ENCODE peak calls at places on chromosomes 11 and 22, in seven cellular contexts. One of them, this sample, is unnamed.

GRCh38 chr22:41308054-41308453 is 6.7 kb downstream of the ZC3H7B start:
- DNase-seq in thoracic aorta: no peak
- DNase-seq in psoas muscle: peak; percentile 76
- DNase-seq in suprapubic skin: no peak
- DNase-seq in IMR-90: peak; percentile 68
- DNase-seq in H1: no peak
- DNase-seq in uterus: no peak
- DNase-seq in this sample: no peak

GRCh38 chr11:20057055-20057943 is 103.0 kb downstream of the DBX1 start:
- DNase-seq in thoracic aorta: no peak
- DNase-seq in psoas muscle: no peak
- DNase-seq in suprapubic skin: no peak
- DNase-seq in IMR-90: peak; percentile 65
- DNase-seq in H1: no peak
- DNase-seq in uterus: no peak
- DNase-seq in this sample: peak; percentile 93

GRCh38 chr22:42805998-42806481 is 51.0 kb downstream of the ARFGAP3 start:
- DNase-seq in thoracic aorta: no peak
- DNase-seq in psoas muscle: no peak
- DNase-seq in suprapubic skin: no peak
- DNase-seq in IMR-90: no peak
- DNase-seq in H1: no peak
- DNase-seq in uterus: no peak
- DNase-seq in this sample: no peak

GRCh38 chr11:7077101-7077500 is 11.7 kb upstream of the RBMXL2 start:
- DNase-seq in thoracic aorta: no peak
- DNase-seq in psoas muscle: no peak
- DNase-seq in suprapubic skin: no peak
- DNase-seq in IMR-90: no peak
- DNase-seq in H1: peak; percentile 3
- DNase-seq in uterus: no peak
- DNase-seq in this sample: no peak

GRCh38 chr11:76694664-76695063 is 24.1 kb upstream of the LRRC32 start:
- DNase-seq in thoracic aorta: no peak
- DNase-seq in psoas muscle: no peak
- DNase-seq in suprapubic skin: no peak
- DNase-seq in IMR-90: peak; percentile 90
- DNase-seq in H1: no peak
- DNase-seq in uterus: no peak
- DNase-seq in this sample: no peak

GRCh38 chr11:116301141-116301540 is 471.6 kb downstream of the BUD13 start:
- DNase-seq in thoracic aorta: no peak
- DNase-seq in psoas muscle: no peak
- DNase-seq in suprapubic skin: no peak
- DNase-seq in IMR-90: no peak
- DNase-seq in H1: no peak
- DNase-seq in uterus: no peak
- DNase-seq in this sample: no peak

GRCh38 chr11:26442131-26442530 is 110.2 kb downstream of the ANO3 start:
- DNase-seq in thoracic aorta: no peak
- DNase-seq in psoas muscle: no peak
- DNase-seq in suprapubic skin: no peak
- DNase-seq in IMR-90: peak; percentile 17
- DNase-seq in H1: no peak
- DNase-seq in uterus: no peak
- DNase-seq in this sample: peak; percentile 11

GRCh38 chr11:131696584-131697120 is 326.2 kb downstream of the NTM start:
- DNase-seq in thoracic aorta: no peak
- DNase-seq in psoas muscle: no peak
- DNase-seq in suprapubic skin: no peak
- DNase-seq in IMR-90: no peak
- DNase-seq in H1: no peak
- DNase-seq in uterus: no peak
- DNase-seq in this sample: no peak

GRCh38 chr11:134119094-134119493 is 50.2 kb downstream of the JAM3 start:
- DNase-seq in thoracic aorta: no peak
- DNase-seq in psoas muscle: no peak
- DNase-seq in suprapubic skin: no peak
- DNase-seq in IMR-90: peak; percentile 86
- DNase-seq in H1: no peak
- DNase-seq in uterus: no peak
- DNase-seq in this sample: peak; percentile 50

GRCh38 chr11:80293293-80293692 is 852.5 kb upstream of the TENM4 start:
- DNase-seq in thoracic aorta: no peak
- DNase-seq in psoas muscle: no peak
- DNase-seq in suprapubic skin: no peak
- DNase-seq in IMR-90: no peak
- DNase-seq in H1: no peak
- DNase-seq in uterus: no peak
- DNase-seq in this sample: no peak

GRCh38 chr11:80297808-80298460 is 857.1 kb upstream of the TENM4 start:
- DNase-seq in thoracic aorta: no peak
- DNase-seq in psoas muscle: no peak
- DNase-seq in suprapubic skin: no peak
- DNase-seq in IMR-90: peak; percentile 82
- DNase-seq in H1: no peak
- DNase-seq in uterus: no peak
- DNase-seq in this sample: peak; percentile 67
- H3K27ac ChIP-seq in thoracic aorta: no peak overlapping the region
- H3K27ac ChIP-seq in psoas muscle: no peak overlapping the region
- H3K27ac ChIP-seq in suprapubic skin: no peak overlapping the region
- H3K27ac ChIP-seq in IMR-90: peak overlapping the region; percentile 58
- H3K27ac ChIP-seq in H1: no peak overlapping the region
- H3K27ac ChIP-seq in uterus: no peak overlapping the region
- H3K27ac ChIP-seq in this sample: no peak overlapping the region

GRCh38 chr11:94519478-94520084 is 7.3 kb downstream of the C11orf97 start:
- DNase-seq in thoracic aorta: no peak
- DNase-seq in psoas muscle: no peak
- DNase-seq in suprapubic skin: no peak
- DNase-seq in IMR-90: peak; percentile 49
- DNase-seq in H1: no peak
- DNase-seq in uterus: no peak
- DNase-seq in this sample: no peak

GRCh38 chr11:94524293-94524692 is 12.0 kb downstream of the C11orf97 start:
- DNase-seq in thoracic aorta: no peak
- DNase-seq in psoas muscle: no peak
- DNase-seq in suprapubic skin: no peak
- DNase-seq in IMR-90: no peak
- DNase-seq in H1: no peak
- DNase-seq in uterus: no peak
- DNase-seq in this sample: no peak

GRCh38 chr11:94518300-94518699 is 6.0 kb downstream of the C11orf97 start:
- DNase-seq in thoracic aorta: no peak
- DNase-seq in psoas muscle: no peak
- DNase-seq in suprapubic skin: no peak
- DNase-seq in IMR-90: no peak
- DNase-seq in H1: no peak
- DNase-seq in uterus: no peak
- DNase-seq in this sample: no peak

GRCh38 chr11:94525933-94526332 is 13.7 kb downstream of the C11orf97 start:
- DNase-seq in thoracic aorta: peak; percentile 11
- DNase-seq in psoas muscle: peak; percentile 65
- DNase-seq in suprapubic skin: peak; percentile 74
- DNase-seq in IMR-90: peak; percentile 74
- DNase-seq in H1: no peak
- DNase-seq in uterus: peak; percentile 75
- DNase-seq in this sample: no peak

GRCh38 chr11:94521684-94522083 is 9.4 kb downstream of the C11orf97 start:
- DNase-seq in thoracic aorta: no peak
- DNase-seq in psoas muscle: no peak
- DNase-seq in suprapubic skin: no peak
- DNase-seq in IMR-90: no peak
- DNase-seq in H1: no peak
- DNase-seq in uterus: no peak
- DNase-seq in this sample: no peak
- TF ChIP-seq CTCF in thoracic aorta: peak; percentile 46
- TF ChIP-seq CTCF in psoas muscle: no peak
- TF ChIP-seq CTCF in suprapubic skin: peak; percentile 7
- TF ChIP-seq CTCF in IMR-90: peak; percentile 46
- TF ChIP-seq CTCF in H1: peak; percentile 73
- TF ChIP-seq CTCF in uterus: no peak
- TF ChIP-seq CTCF in this sample: peak; percentile 50

DNA sequence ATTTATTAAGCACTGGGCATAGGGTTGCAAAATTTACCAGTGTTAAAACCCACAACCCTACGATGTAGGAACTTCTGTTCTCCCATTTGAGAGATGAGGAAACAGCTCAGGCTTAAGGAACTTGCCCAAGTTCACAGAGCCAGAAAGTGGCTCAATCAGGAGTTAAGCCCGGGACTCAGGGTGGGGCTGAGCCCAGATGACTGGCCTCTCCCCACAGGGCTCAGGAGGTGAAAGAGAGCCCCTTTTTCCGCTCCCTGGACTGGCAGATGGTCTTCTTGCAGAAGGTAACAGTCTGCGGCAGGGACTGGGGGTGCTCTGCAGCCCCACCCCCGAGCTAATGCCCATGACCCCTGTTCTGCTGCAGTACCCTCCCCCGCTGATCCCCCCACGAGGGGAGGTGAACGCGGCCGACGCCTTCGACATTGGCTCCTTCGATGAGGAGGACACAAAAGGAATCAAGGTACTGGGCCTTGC is 5.6 kb upstream of the ANKRD13D start:
- DNase-seq in thoracic aorta: no peak
- DNase-seq in psoas muscle: peak; percentile 54
- DNase-seq in suprapubic skin: peak; percentile 62
- DNase-seq in IMR-90: no peak
- DNase-seq in H1: no peak
- DNase-seq in uterus: no peak
- DNase-seq in this sample: no peak
- H3K4me1 ChIP-seq in thoracic aorta: peaks cover 30% of the 10 kb centered on the region
- H3K4me1 ChIP-seq in psoas muscle: peaks cover 9% of the 10 kb centered on the region
- H3K4me1 ChIP-seq in suprapubic skin: peaks cover 34% of the 10 kb centered on the region
- H3K4me1 ChIP-seq in IMR-90: peaks cover 6% of the 10 kb centered on the region
- H3K4me1 ChIP-seq in H1: no peaks in the 10 kb centered on the region
- H3K4me1 ChIP-seq in uterus: peaks cover 10% of the 10 kb centered on the region
- H3K4me1 ChIP-seq in this sample: no peaks in the 10 kb centered on the region

DNA sequence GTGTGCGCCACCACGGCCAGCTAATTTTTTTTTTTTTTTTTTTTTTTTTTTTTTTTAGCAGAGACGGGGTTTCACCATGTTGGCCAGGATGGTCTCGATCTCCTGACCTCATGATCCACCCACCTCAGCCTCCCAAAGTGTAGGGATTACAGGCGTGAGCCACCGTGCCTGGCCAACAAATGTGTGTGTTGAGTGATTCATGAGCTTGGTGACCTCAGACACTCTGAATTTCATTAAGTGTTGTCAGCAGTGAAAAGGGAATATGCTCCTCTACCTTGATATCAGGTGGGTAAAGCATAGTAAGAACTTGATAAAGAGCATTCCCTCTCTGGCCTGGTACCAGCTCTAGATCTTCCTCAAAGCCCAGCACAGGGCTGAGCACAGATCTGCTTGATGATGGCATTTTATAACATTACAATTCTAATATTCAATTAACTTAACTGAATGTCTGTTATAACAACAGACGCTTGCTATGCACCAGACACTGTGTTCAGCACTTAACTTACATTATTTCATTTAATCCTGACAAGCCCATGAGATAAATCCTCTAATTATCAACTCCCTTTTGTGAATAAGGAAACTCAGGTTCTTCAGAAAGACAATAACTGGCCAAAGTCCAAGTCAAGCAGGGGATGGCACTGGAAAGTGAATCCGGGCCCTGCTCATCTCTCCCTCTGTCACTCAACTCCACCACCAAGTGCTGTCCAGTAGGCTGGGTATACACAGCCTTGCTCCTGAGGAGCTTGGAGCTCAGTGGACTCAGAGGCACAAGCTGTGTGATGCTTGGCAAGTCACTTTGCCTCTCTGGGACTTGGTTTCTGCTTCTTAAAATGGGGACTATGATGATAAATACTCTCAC is 13.0 kb downstream of the TBC1D10A start:
- DNase-seq in thoracic aorta: no peak
- DNase-seq in psoas muscle: no peak
- DNase-seq in suprapubic skin: no peak
- DNase-seq in IMR-90: no peak
- DNase-seq in H1: no peak
- DNase-seq in uterus: no peak
- DNase-seq in this sample: no peak
- H3K27ac ChIP-seq in thoracic aorta: peak overlapping the region; percentile 37
- H3K27ac ChIP-seq in psoas muscle: no peak overlapping the region
- H3K27ac ChIP-seq in suprapubic skin: peak overlapping the region; percentile 5
- H3K27ac ChIP-seq in IMR-90: no peak overlapping the region
- H3K27ac ChIP-seq in H1: no peak overlapping the region
- H3K27ac ChIP-seq in uterus: no peak overlapping the region
- H3K27ac ChIP-seq in this sample: no peak overlapping the region

This sample was measured in foreskin keratinocyte.